ENCODE peak calls at places on chromosomes 1 and 21, in six cellular contexts. U is GM23338, V is mammary epithelial cell, J is AG04450, E is fibroblast of lung, P is thoracic aorta. R is an unnamed sample.

GRCh38 chr1:3030663-3031381 is 9.6 kb downstream of the ACTRT2 start:
- DNase-seq in U (no peak), J (no peak), E (no peak), P (no peak), V (no peak), R (no peak)

GRCh38 chr21:29187939-29188338 is 57.5 kb downstream of the MAP3K7CL start:
- DNase-seq in U (no peak), V (peak; percentile 84), P (no peak), E (peak; percentile 92), J (peak; percentile 74), R (peak; percentile 87)

GRCh38 chr1:151401860-151402259 is 2.5 kb downstream of the PSMB4 start:
- DNase-seq in U (no peak), P (no peak), E (no peak), V (no peak), J (no peak), R (no peak)

GRCh38 chr1:75725861-75726361 is 1.4 kb downstream of the ACADM start:
- DNase-seq in J (no peak), U (peak; percentile 30), E (peak; percentile 1), P (no peak), V (no peak), R (no peak)

GRCh38 chr1:177800386-177801058 is 169.3 kb downstream of the SEC16B start:
- DNase-seq in V (peak; percentile 86), J (no peak), E (peak; percentile 12), P (no peak), U (no peak), R (no peak)

GRCh38 chr1:33007190-33008050 is 29.3 kb downstream of the AK2 start:
- DNase-seq in P (peak; percentile 19), U (peak; percentile 21), E (peak; percentile 90), J (peak; percentile 79), V (peak; percentile 93), R (peak; percentile 95)

GRCh38 chr1:42145190-42145716 is 8.0 kb upstream of the GUCA2B start:
- DNase-seq in V (no peak), J (no peak), U (no peak), E (no peak), P (no peak), R (no peak)

GRCh38 chr1:63327417-63328139 is 5.2 kb downstream of the FOXD3 start:
- DNase-seq in P (no peak), U (peak; percentile 96), E (peak; percentile 75), V (peak; percentile 32), J (peak; percentile 15), R (peak; percentile 52)

GRCh38 chr21:41808846-41809245 is 42.0 kb upstream of the RIPK4 start:
- DNase-seq in V (no peak), J (no peak), E (no peak), P (no peak), U (no peak), R (no peak)

GRCh38 chr21:14547834-14548513 is 1.9 kb upstream of the SAMSN1 start:
- DNase-seq in V (no peak), U (no peak), P (no peak), E (no peak), J (no peak), R (no peak)

GRCh38 chr1:153506831-153507413 is 28.9 kb downstream of the S100A6 start:
- DNase-seq in V (peak; percentile 74), U (no peak), J (peak; percentile 90), P (peak; percentile 63), E (peak; percentile 98), R (peak; percentile 77)

GRCh38 chr1:177567393-177567792 is 396.6 kb downstream of the BRINP2 start:
- DNase-seq in E (peak; percentile 14), V (peak; percentile 23), J (peak; percentile 0), U (peak; percentile 58), P (no peak), R (no peak)

GRCh38 chr1:45008516-45008915 is 2.6 kb downstream of the HECTD3 start:
- DNase-seq in E (no peak), P (no peak), V (no peak), J (no peak), U (no peak), R (no peak)

GRCh38 chr1:211520641-211521040 is 28.7 kb upstream of the RD3 start:
- DNase-seq in P (no peak), U (peak; percentile 57), J (no peak), E (peak; percentile 28), V (no peak), R (no peak)

GRCh38 chr21:27104749-27105439 is 138.0 kb upstream of the ADAMTS5 start:
- DNase-seq in U (no peak), J (no peak), V (peak; percentile 14), E (peak; percentile 44), P (no peak), R (peak; percentile 8)

GRCh38 chr21:46253610-46254124 is 25.1 kb upstream of the LSS start:
- DNase-seq in E (peak; percentile 35), V (no peak), J (no peak), U (peak; percentile 21), P (no peak), R (no peak)

GRCh38 chr1:12436817-12437599 is 181.0 kb downstream of the DHRS3 start:
- DNase-seq in P (no peak), U (no peak), J (no peak), E (peak; percentile 60), V (peak; percentile 95), R (peak; percentile 62)

GRCh38 chr1:42272920-42273319 is 62.1 kb downstream of the FOXJ3 start:
- DNase-seq in J (no peak), E (no peak), P (no peak), V (no peak), U (no peak), R (no peak)

GRCh38 chr1:156658945-156659574 is 17.1 kb downstream of the BCAN start:
- DNase-seq in P (no peak), U (no peak), V (no peak), E (no peak), J (no peak), R (no peak)

GRCh38 chr1:156659994-156660751 is 17.0 kb downstream of the NES start:
- DNase-seq in J (peak; percentile 97), P (peak; percentile 93), E (peak; percentile 99), V (peak; percentile 95), U (peak; percentile 99), R (peak; percentile 94)

GRCh38 chr1:156659672-156659993 is 17.6 kb downstream of the NES start:
- DNase-seq in U (no peak), P (no peak), E (no peak), V (no peak), J (no peak), R (no peak)

GRCh38 chr1:156661932-156662587 is 15.1 kb downstream of the NES start:
- DNase-seq in E (no peak), U (no peak), J (no peak), V (peak; percentile 56), P (no peak), R (peak; percentile 14)

GRCh38 chr1:156660752-156661112 is 16.5 kb downstream of the NES start:
- DNase-seq in V (no peak), E (no peak), J (no peak), P (no peak), U (no peak), R (no peak)
- H3K27ac ChIP-seq in V (peak overlapping the region; percentile 51), E (peak overlapping the region; percentile 75), J (peak overlapping the region; percentile 86), P (peak overlapping the region; percentile 94), U (peak overlapping the region; percentile 81), R (peak overlapping the region; percentile 65)

GRCh38 chr1:232970508-232970907 is 20.1 kb downstream of the NTPCR start:
- DNase-seq in E (no peak), U (no peak), V (no peak), J (no peak), P (no peak), R (no peak)

GRCh38 chr1:232969791-232970190 is 19.4 kb downstream of the NTPCR start:
- DNase-seq in U (no peak), E (no peak), P (no peak), V (no peak), J (no peak), R (no peak)

GRCh38 chr1:232966663-232967062 is 16.3 kb downstream of the NTPCR start:
- DNase-seq in J (no peak), V (no peak), E (no peak), U (no peak), P (no peak), R (no peak)

GRCh38 chr1:232968396-232968795 is 18.0 kb downstream of the NTPCR start:
- DNase-seq in U (no peak), E (no peak), J (no peak), P (no peak), V (no peak), R (no peak)

DNA sequence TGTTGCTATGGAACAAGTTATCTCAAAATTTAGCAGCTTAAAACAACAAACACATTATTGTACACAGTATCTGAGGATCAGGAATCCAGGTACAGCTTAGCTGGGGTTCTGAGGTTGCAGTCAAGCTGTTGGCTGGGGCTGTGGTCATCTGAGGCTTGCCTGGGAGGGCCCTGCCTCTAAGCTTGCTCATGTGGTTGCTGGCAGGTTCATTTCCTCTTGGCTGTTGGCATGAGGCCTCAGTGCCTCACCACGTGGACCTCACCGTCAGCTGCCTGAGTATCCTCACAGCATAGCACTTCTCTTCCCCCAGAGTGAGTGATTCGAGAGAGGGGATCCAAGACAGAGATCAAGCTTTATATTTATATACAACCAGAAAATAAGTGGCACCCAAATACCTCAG is 18.6 kb downstream of the NTPCR start:
- DNase-seq in V (peak; percentile 38), J (no peak), E (peak; percentile 56), U (no peak), P (no peak), R (no peak)
- H3K4me3 ChIP-seq in V (no peak overlapping the region), J (no peak overlapping the region), E (no peak overlapping the region), U (no peak overlapping the region), P (no peak overlapping the region), R (no peak overlapping the region)

DNA sequence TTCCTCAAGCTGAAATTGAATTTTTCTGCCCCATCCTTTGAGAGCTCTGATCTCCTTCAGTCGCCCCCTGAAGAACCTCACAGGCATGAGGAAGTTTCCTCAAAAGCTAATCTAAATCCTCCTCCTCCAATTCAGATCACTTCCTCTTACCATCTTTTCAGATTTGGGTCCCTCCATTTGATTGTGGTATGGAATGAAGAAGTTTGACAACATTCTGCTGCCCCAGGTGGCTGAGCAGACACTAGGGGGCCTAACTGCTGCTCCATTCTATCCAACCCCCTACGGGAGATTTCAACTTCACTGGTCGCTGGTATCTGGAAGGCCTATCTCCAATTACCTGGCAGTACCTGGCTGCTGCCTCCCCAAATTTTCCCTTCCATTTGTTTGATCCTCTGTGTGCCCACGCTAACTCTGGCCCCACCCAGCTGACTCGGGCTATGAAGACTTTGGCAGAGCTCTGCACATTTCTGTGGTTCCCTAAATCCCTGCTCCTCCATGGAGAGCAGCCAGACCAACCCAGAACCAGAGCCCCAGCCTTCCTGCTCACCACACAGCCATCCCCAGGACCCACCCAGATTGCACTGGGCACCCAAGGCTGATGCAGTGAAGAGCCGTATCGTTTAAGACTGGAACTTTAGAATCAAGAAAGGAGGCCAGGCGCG is 7.8 kb downstream of the IRF6 start:
- DNase-seq in P (no peak), V (no peak), E (no peak), U (peak; percentile 62), J (no peak), R (no peak)
- TF ChIP-seq CTCF in P (no peak), V (peak; percentile 27), E (no peak), U (peak; percentile 55), J (no peak), R (peak; percentile 53)

DNA sequence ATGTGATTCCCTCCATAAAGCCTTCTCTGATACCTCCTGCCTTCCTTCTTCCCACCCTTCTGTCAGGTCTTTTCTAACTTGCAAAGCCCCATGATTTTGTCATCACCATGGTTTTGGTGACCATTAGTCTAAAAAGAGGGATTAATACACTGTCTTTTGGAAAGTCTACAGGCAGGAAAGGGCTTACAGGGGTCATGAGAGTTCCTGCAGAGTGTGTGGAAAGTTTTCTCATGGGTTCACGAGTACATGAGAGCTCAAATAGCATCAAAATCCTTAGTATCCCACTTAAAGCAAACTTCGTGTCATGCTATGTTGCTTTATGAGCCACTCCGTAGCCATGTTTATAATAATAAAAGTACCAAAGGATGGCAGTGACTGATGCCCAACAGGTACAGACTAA is 86.6 kb upstream of the BMP8A start:
- DNase-seq in J (no peak), E (no peak), U (no peak), V (no peak), P (no peak), R (no peak)
- H3K27ac ChIP-seq in J (no peak overlapping the region), E (no peak overlapping the region), U (no peak overlapping the region), V (no peak overlapping the region), P (peak overlapping the region; percentile 95), R (no peak overlapping the region)